ENCODE peak calls at places on chromosomes 4 and X, in seven cellular contexts. One of them, this sample, is unnamed.

GRCh38 chr4:146490106-146490505 is 31.6 kb downstream of the SLC10A7 start:
- DNase-seq in NCI-H2081: no peak
- DNase-seq in activated naive CD8-positive, alpha-beta T cell treated with anti-CD3 and anti-CD28 coated beads, Interleukin-2, amount 10 ng/mL, durations not matched to agents 7 days and 5 days: no peak
- DNase-seq in stimulated activated naive B cell treated with anti-CD40 and anti-IgM and Interleukin-4, amounts not matched to agents 10 μg/mL and 1 μg/mL and 100 μg/mL, for 72 hours: no peak
- DNase-seq in BJ: no peak
- DNase-seq in GM20000: no peak
- DNase-seq in hypothalamus: no peak
- DNase-seq in this sample: no peak

GRCh38 chr4:183158062-183158461 is 59.0 kb downstream of the WWC2 start:
- DNase-seq in BJ: no peak
- DNase-seq in hypothalamus: no peak
- DNase-seq in NCI-H2081: no peak
- DNase-seq in GM20000: no peak
- DNase-seq in stimulated activated naive B cell treated with anti-CD40 and anti-IgM and Interleukin-4, amounts not matched to agents 10 μg/mL and 1 μg/mL and 100 μg/mL, for 72 hours: no peak
- DNase-seq in activated naive CD8-positive, alpha-beta T cell treated with anti-CD3 and anti-CD28 coated beads, Interleukin-2, amount 10 ng/mL, durations not matched to agents 7 days and 5 days: no peak
- DNase-seq in this sample: no peak

GRCh38 chr4:172369471-172369959 is 556.3 kb downstream of the GALNTL6 start:
- DNase-seq in BJ: no peak
- DNase-seq in stimulated activated naive B cell treated with anti-CD40 and anti-IgM and Interleukin-4, amounts not matched to agents 10 μg/mL and 1 μg/mL and 100 μg/mL, for 72 hours: no peak
- DNase-seq in NCI-H2081: no peak
- DNase-seq in hypothalamus: no peak
- DNase-seq in GM20000: no peak
- DNase-seq in activated naive CD8-positive, alpha-beta T cell treated with anti-CD3 and anti-CD28 coated beads, Interleukin-2, amount 10 ng/mL, durations not matched to agents 7 days and 5 days: no peak
- DNase-seq in this sample: no peak

GRCh38 chr4:84573738-84574720 is 8.9 kb upstream of the CDS1 start:
- DNase-seq in BJ: no peak
- DNase-seq in GM20000: no peak
- DNase-seq in activated naive CD8-positive, alpha-beta T cell treated with anti-CD3 and anti-CD28 coated beads, Interleukin-2, amount 10 ng/mL, durations not matched to agents 7 days and 5 days: no peak
- DNase-seq in stimulated activated naive B cell treated with anti-CD40 and anti-IgM and Interleukin-4, amounts not matched to agents 10 μg/mL and 1 μg/mL and 100 μg/mL, for 72 hours: peak; percentile 4
- DNase-seq in NCI-H2081: no peak
- DNase-seq in hypothalamus: no peak
- DNase-seq in this sample: no peak

GRCh38 chrX:151176351-151176750 is at the start of gene GPR50:
- DNase-seq in stimulated activated naive B cell treated with anti-CD40 and anti-IgM and Interleukin-4, amounts not matched to agents 10 μg/mL and 1 μg/mL and 100 μg/mL, for 72 hours: no peak
- DNase-seq in GM20000: no peak
- DNase-seq in hypothalamus: no peak
- DNase-seq in NCI-H2081: no peak
- DNase-seq in activated naive CD8-positive, alpha-beta T cell treated with anti-CD3 and anti-CD28 coated beads, Interleukin-2, amount 10 ng/mL, durations not matched to agents 7 days and 5 days: no peak
- DNase-seq in BJ: no peak
- DNase-seq in this sample: peak; percentile 43

GRCh38 chr4:156594619-156595018 is 377.0 kb downstream of the PDGFC start:
- DNase-seq in GM20000: no peak
- DNase-seq in hypothalamus: no peak
- DNase-seq in BJ: no peak
- DNase-seq in NCI-H2081: peak; percentile 40
- DNase-seq in activated naive CD8-positive, alpha-beta T cell treated with anti-CD3 and anti-CD28 coated beads, Interleukin-2, amount 10 ng/mL, durations not matched to agents 7 days and 5 days: no peak
- DNase-seq in stimulated activated naive B cell treated with anti-CD40 and anti-IgM and Interleukin-4, amounts not matched to agents 10 μg/mL and 1 μg/mL and 100 μg/mL, for 72 hours: no peak
- DNase-seq in this sample: no peak

GRCh38 chrX:24979081-24979480 is 36.7 kb downstream of the ARX start:
- DNase-seq in GM20000: no peak
- DNase-seq in hypothalamus: no peak
- DNase-seq in BJ: no peak
- DNase-seq in activated naive CD8-positive, alpha-beta T cell treated with anti-CD3 and anti-CD28 coated beads, Interleukin-2, amount 10 ng/mL, durations not matched to agents 7 days and 5 days: no peak
- DNase-seq in stimulated activated naive B cell treated with anti-CD40 and anti-IgM and Interleukin-4, amounts not matched to agents 10 μg/mL and 1 μg/mL and 100 μg/mL, for 72 hours: no peak
- DNase-seq in NCI-H2081: no peak
- DNase-seq in this sample: no peak

GRCh38 chr4:13544556-13545393 is 467 bp upstream of the NKX3-2 start:
- DNase-seq in activated naive CD8-positive, alpha-beta T cell treated with anti-CD3 and anti-CD28 coated beads, Interleukin-2, amount 10 ng/mL, durations not matched to agents 7 days and 5 days: peak; percentile 57
- DNase-seq in hypothalamus: no peak
- DNase-seq in GM20000: peak; percentile 85
- DNase-seq in BJ: no peak
- DNase-seq in NCI-H2081: peak; percentile 94
- DNase-seq in stimulated activated naive B cell treated with anti-CD40 and anti-IgM and Interleukin-4, amounts not matched to agents 10 μg/mL and 1 μg/mL and 100 μg/mL, for 72 hours: no peak
- DNase-seq in this sample: no peak

GRCh38 chr4:158796370-158797140 is 27.7 kb downstream of the FNIP2 start:
- DNase-seq in BJ: no peak
- DNase-seq in hypothalamus: no peak
- DNase-seq in NCI-H2081: no peak
- DNase-seq in GM20000: no peak
- DNase-seq in activated naive CD8-positive, alpha-beta T cell treated with anti-CD3 and anti-CD28 coated beads, Interleukin-2, amount 10 ng/mL, durations not matched to agents 7 days and 5 days: no peak
- DNase-seq in stimulated activated naive B cell treated with anti-CD40 and anti-IgM and Interleukin-4, amounts not matched to agents 10 μg/mL and 1 μg/mL and 100 μg/mL, for 72 hours: no peak
- DNase-seq in this sample: no peak